ENCODE peak calls at places on chromosomes 6 and 20, in seven cellular contexts. X, M, P, Y, A, Z and V are unnamed samples.
A peak's percentile ranks its signal among the peaks of the same experiment; 100 is the strongest.

GRCh38 chr20:53578492-53579222 is 15.0 kb downstream of the ZNF217 start:
- DNase-seq in X (peak; percentile 93), M (no peak), P (no peak), Y (peak; percentile 81), A (peak; percentile 77), Z (peak; percentile 60), V (peak; percentile 47)

GRCh38 chr6:17098538-17098937 is 3.3 kb upstream of the STMND1 start:
- DNase-seq in X (no peak), M (no peak), P (no peak), Y (no peak), A (no peak), Z (no peak), V (no peak)

GRCh38 chr6:3162067-3162497 is 4.7 kb upstream of the TUBB2A start:
- DNase-seq in X (peak; percentile 24), M (no peak), P (no peak), Y (no peak), A (no peak), Z (no peak), V (no peak)

GRCh38 chr6:157966990-157967389 is 14.7 kb upstream of the SYNJ2 start:
- DNase-seq in X (no peak), M (no peak), P (no peak), Y (no peak), A (no peak), Z (no peak), V (peak; percentile 57)

GRCh38 chr6:38552136-38552535 is 87.6 kb downstream of the BTBD9 start:
- DNase-seq in X (peak; percentile 75), M (no peak), P (no peak), Y (peak; percentile 81), A (no peak), Z (no peak), V (no peak)

GRCh38 chr20:4573564-4574355 is 147.9 kb upstream of the PRND start:
- DNase-seq in X (no peak), M (no peak), P (no peak), Y (no peak), A (peak; percentile 71), Z (no peak), V (no peak)

GRCh38 chr20:24393903-24394302 is 75.5 kb upstream of the SYNDIG1 start:
- DNase-seq in X (no peak), M (no peak), P (no peak), Y (no peak), A (no peak), Z (no peak), V (no peak)

GRCh38 chr6:130744601-130745382 is 82.4 kb upstream of the SMLR1 start:
- DNase-seq in X (no peak), M (no peak), P (no peak), Y (no peak), A (no peak), Z (no peak), V (no peak)

GRCh38 chr6:100504786-100505737 is 40.3 kb upstream of the SIM1 start:
- DNase-seq in X (no peak), M (no peak), P (no peak), Y (no peak), A (peak; percentile 45), Z (no peak), V (no peak)

GRCh38 chr6:121896771-121897170 is 461.3 kb downstream of the GJA1 start:
- DNase-seq in X (no peak), M (no peak), P (no peak), Y (no peak), A (no peak), Z (no peak), V (no peak)

GRCh38 chr20:24389686-24390085 is 79.7 kb upstream of the SYNDIG1 start:
- DNase-seq in X (no peak), M (no peak), P (peak; percentile 6), Y (no peak), A (no peak), Z (no peak), V (no peak)

GRCh38 chr6:69349776-69350175 is 447.0 kb downstream of the LMBRD1 start:
- DNase-seq in X (no peak), M (peak; percentile 50), P (no peak), Y (no peak), A (no peak), Z (peak; percentile 60), V (no peak)

GRCh38 chr6:105815657-105816555 is 270.2 kb upstream of the PRDM1 start:
- DNase-seq in X (no peak), M (no peak), P (no peak), Y (no peak), A (no peak), Z (peak; percentile 38), V (no peak)

GRCh38 chr20:62258499-62259293 is 20.4 kb downstream of the OSBPL2 start:
- DNase-seq in X (no peak), M (peak; percentile 87), P (no peak), Y (no peak), A (peak; percentile 41), Z (peak; percentile 50), V (no peak)

GRCh38 chr6:137816133-137816579 is 50.9 kb upstream of the TNFAIP3 start:
- DNase-seq in X (no peak), M (no peak), P (no peak), Y (no peak), A (no peak), Z (no peak), V (no peak)

GRCh38 chr20:33649201-33649631 is 12.9 kb upstream of the C20orf144 start:
- DNase-seq in X (no peak), M (peak; percentile 86), P (no peak), Y (no peak), A (no peak), Z (peak; percentile 17), V (peak; percentile 71)

GRCh38 chr20:50245561-50246366 is 55.1 kb downstream of the CEBPB start:
- DNase-seq in X (no peak), M (peak; percentile 40), P (no peak), Y (no peak), A (no peak), Z (no peak), V (no peak)

GRCh38 chr20:36845288-36845969 is 30.5 kb upstream of the TLDC2 start:
- DNase-seq in X (peak; percentile 57), M (no peak), P (no peak), Y (peak; percentile 42), A (no peak), Z (peak; percentile 82), V (no peak)

GRCh38 chr20:43434565-43434964 is 23.1 kb upstream of the SRSF6 start:
- DNase-seq in X (no peak), M (no peak), P (no peak), Y (no peak), A (no peak), Z (no peak), V (no peak)

GRCh38 chr20:59829415-59830106 is 103.9 kb downstream of the SYCP2 start:
- DNase-seq in X (no peak), M (no peak), P (no peak), Y (no peak), A (no peak), Z (peak; percentile 37), V (no peak)

GRCh38 chr20:57449398-57450354 is 58.5 kb downstream of the RBM38 start:
- DNase-seq in X (no peak), M (no peak), P (no peak), Y (no peak), A (no peak), Z (no peak), V (no peak)